ENCODE peak calls at places on chromosomes 6 and 20, in ten cellular contexts. N is ovary, V is BJ, I is mammary epithelial cell, P is heart right ventricle, U is neural progenitor cell, E is GM06990, Q is fibroblast of pulmonary artery, S is nephron progenitor cell, X is astrocyte of the spinal cord. R is an unnamed sample.

GRCh38 chr6:123804771-123805540 is 1.3 kb downstream of the NKAIN2 start:
- DNase-seq in N (no peak), V (no peak), I (no peak), P (no peak), U (no peak), E (no peak), Q (no peak), S (no peak), X (no peak), R (no peak)

GRCh38 chr20:42779216-42779615 is 410.5 kb downstream of the PTPRT start:
- DNase-seq in N (no peak), V (no peak), I (no peak), P (no peak), U (no peak), E (no peak), Q (no peak), S (no peak), X (no peak), R (no peak)

GRCh38 chr20:24916412-24916811 is 32.7 kb upstream of the CST7 start:
- DNase-seq in N (no peak), V (no peak), I (no peak), P (no peak), U (no peak), E (no peak), Q (no peak), S (no peak), X (no peak), R (no peak)

GRCh38 chr6:18307006-18307405 is 42.7 kb upstream of the DEK start:
- DNase-seq in N (no peak), V (peak), I (peak), P (no peak), U (no peak), E (no peak), Q (peak), S (no peak), X (peak), R (no peak)

GRCh38 chr20:34693414-34693813 is 10.7 kb upstream of the TP53INP2 start:
- DNase-seq in N (no peak), V (no peak), I (no peak), P (no peak), U (no peak), E (no peak), Q (no peak), S (no peak), X (no peak), R (no peak)

GRCh38 chr6:147141690-147142308 is 62.4 kb upstream of the STXBP5 start:
- DNase-seq in N (no peak), V (no peak), I (peak), P (no peak), U (no peak), E (no peak), Q (peak), S (no peak), X (peak), R (no peak)

GRCh38 chr6:154874684-154875594 is 120.2 kb upstream of the TIAM2 start:
- DNase-seq in N (no peak), V (no peak), I (no peak), P (no peak), U (no peak), E (no peak), Q (no peak), S (no peak), X (no peak), R (no peak)

GRCh38 chr20:17680128-17680835 is 1.8 kb downstream of the RRBP1 start:
- DNase-seq in N (peak), V (no peak), I (peak), P (peak), U (peak), E (peak), Q (peak), S (peak), X (no peak), R (no peak)

GRCh38 chr6:54775586-54775985 is 71.0 kb upstream of the FAM83B start:
- DNase-seq in N (no peak), V (no peak), I (no peak), P (no peak), U (no peak), E (no peak), Q (peak), S (no peak), X (no peak), R (no peak)

GRCh38 chr6:36329798-36330291 is 6.8 kb downstream of the BNIP5 start:
- DNase-seq in N (no peak), V (no peak), I (no peak), P (no peak), U (peak), E (no peak), Q (no peak), S (peak), X (no peak), R (no peak)

GRCh38 chr20:37209661-37210314 is 30.4 kb upstream of the MROH8 start:
- DNase-seq in N (no peak), V (no peak), I (peak), P (no peak), U (no peak), E (no peak), Q (no peak), S (no peak), X (no peak), R (no peak)

GRCh38 chr6:112223070-112223861 is 31.1 kb downstream of the LAMA4 start:
- DNase-seq in N (no peak), V (peak), I (no peak), P (no peak), U (no peak), E (no peak), Q (peak), S (no peak), X (peak), R (peak)

GRCh38 chr20:60906555-60906954 is 345.5 kb upstream of the CDH4 start:
- DNase-seq in N (no peak), V (no peak), I (no peak), P (no peak), U (no peak), E (no peak), Q (no peak), S (no peak), X (no peak), R (no peak)

GRCh38 chr6:100461273-100461919 is 3.3 kb downstream of the SIM1 start:
- DNase-seq in N (no peak), V (no peak), I (no peak), P (no peak), U (peak), E (no peak), Q (no peak), S (peak), X (peak), R (no peak)

GRCh38 chr20:17169575-17170136 is 57.2 kb upstream of the PCSK2 start:
- DNase-seq in N (peak), V (no peak), I (no peak), P (no peak), U (no peak), E (no peak), Q (no peak), S (no peak), X (no peak), R (no peak)

GRCh38 chr6:93721386-93722048 is 302.2 kb upstream of the EPHA7 start:
- DNase-seq in N (no peak), V (no peak), I (no peak), P (no peak), U (peak), E (no peak), Q (peak), S (peak), X (peak), R (no peak)

GRCh38 chr20:61521680-61522420 is 269.8 kb downstream of the CDH4 start:
- DNase-seq in N (no peak), V (no peak), I (no peak), P (no peak), U (no peak), E (no peak), Q (no peak), S (no peak), X (peak), R (no peak)

GRCh38 chr6:56693988-56694387 is 51.3 kb upstream of the DST start:
- DNase-seq in N (no peak), V (no peak), I (no peak), P (no peak), U (no peak), E (no peak), Q (no peak), S (no peak), X (no peak), R (no peak)
- TF ChIP-seq CTCF in N (no peak), V (no peak), I (no peak), P (no peak), U (no peak), E (no peak), Q (no peak), S (no peak), X (no peak), R (no peak)

GRCh38 chr20:1669304-1669703 is 11.7 kb upstream of the SIRPG start:
- DNase-seq in N (no peak), V (no peak), I (no peak), P (peak), U (no peak), E (no peak), Q (no peak), S (no peak), X (peak), R (no peak)
- TF ChIP-seq CTCF in N (no peak), V (no peak), I (no peak), P (no peak), U (no peak), E (no peak), Q (no peak), S (no peak), X (no peak), R (no peak)

DNA sequence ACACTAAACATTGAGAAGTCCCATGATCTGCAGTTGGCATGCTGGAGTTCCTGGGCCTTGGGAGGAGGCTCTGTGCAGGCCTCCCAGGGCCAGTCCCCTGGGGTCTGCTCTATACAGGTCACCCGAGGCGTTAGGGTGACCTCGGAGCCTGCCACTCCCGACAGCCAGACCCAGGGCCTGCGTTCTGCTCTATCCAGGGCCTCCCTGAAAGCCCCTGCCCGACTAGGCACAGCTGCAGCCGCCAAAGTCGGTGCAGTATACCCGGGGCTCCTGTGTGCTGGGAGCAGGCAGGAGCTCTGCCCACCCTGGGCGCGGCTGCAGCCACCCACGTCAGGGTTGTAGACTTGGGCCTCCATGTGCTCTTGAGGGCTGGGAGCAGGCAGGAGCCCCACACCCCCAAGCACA is 6.3 kb upstream of the OR14J1 start:
- DNase-seq in N (no peak), V (no peak), I (no peak), P (no peak), U (no peak), E (no peak), Q (no peak), S (no peak), X (no peak), R (no peak)
- TF ChIP-seq CTCF in N (no peak), V (no peak), I (no peak), P (no peak), U (no peak), E (no peak), Q (no peak), S (no peak), X (no peak), R (no peak)

GRCh38 chr6:117169781-117170281 is 95.5 kb upstream of the VGLL2 start:
- DNase-seq in N (no peak), V (no peak), I (peak), P (no peak), U (no peak), E (no peak), Q (no peak), S (no peak), X (no peak), R (no peak)

GRCh38 chr6:117165921-117166499 is 99.3 kb upstream of the VGLL2 start:
- DNase-seq in N (no peak), V (no peak), I (peak), P (no peak), U (no peak), E (no peak), Q (no peak), S (no peak), X (no peak), R (no peak)

GRCh38 chr6:117169060-117169635 is 96.2 kb upstream of the VGLL2 start:
- DNase-seq in N (no peak), V (no peak), I (no peak), P (no peak), U (no peak), E (no peak), Q (no peak), S (no peak), X (no peak), R (no peak)

GRCh38 chr6:117168296-117169059 is 96.9 kb upstream of the VGLL2 start:
- DNase-seq in N (no peak), V (no peak), I (no peak), P (no peak), U (no peak), E (no peak), Q (no peak), S (no peak), X (no peak), R (no peak)

GRCh38 chr6:117167520-117168271 is 97.7 kb upstream of the VGLL2 start:
- DNase-seq in N (no peak), V (peak), I (peak), P (no peak), U (peak), E (no peak), Q (no peak), S (no peak), X (peak), R (no peak)
- TF ChIP-seq CTCF in N (no peak), V (no peak), I (peak), P (no peak), U (peak), E (no peak), Q (no peak), S (no peak), X (no peak), R (no peak)

GRCh38 chr6:31345026-31345730 is 11.8 kb downstream of the HLA-B start:
- DNase-seq in N (no peak), V (no peak), I (no peak), P (no peak), U (peak), E (no peak), Q (peak), S (no peak), X (no peak), R (no peak)
- TF ChIP-seq CTCF in N (no peak), V (no peak), I (no peak), P (no peak), U (peak), E (peak), Q (peak), S (no peak), X (no peak), R (no peak)

DNA sequence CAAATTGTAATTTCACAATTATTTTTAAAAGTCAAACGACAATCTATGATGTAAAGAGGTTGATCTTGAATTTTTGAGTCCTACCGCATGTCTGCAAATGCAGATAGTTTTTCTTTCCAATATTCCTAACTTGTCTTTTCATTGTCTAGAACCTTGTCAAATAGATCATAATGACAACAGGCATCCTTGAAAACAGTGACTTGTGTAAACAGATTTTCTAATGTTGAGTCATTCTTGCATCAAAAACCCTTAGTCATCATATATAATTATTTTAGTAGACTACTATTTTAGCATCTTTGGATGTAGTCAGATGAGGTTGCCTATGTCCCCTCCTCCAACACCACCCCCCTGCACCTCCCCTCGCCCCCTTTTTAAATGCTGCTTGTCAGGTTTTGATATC is 43.8 kb downstream of the BMP6 start:
- DNase-seq in N (no peak), V (no peak), I (peak), P (no peak), U (no peak), E (no peak), Q (peak), S (no peak), X (peak), R (no peak)
- TF ChIP-seq CTCF in N (no peak), V (no peak), I (no peak), P (no peak), U (no peak), E (no peak), Q (no peak), S (no peak), X (no peak), R (no peak)

DNA sequence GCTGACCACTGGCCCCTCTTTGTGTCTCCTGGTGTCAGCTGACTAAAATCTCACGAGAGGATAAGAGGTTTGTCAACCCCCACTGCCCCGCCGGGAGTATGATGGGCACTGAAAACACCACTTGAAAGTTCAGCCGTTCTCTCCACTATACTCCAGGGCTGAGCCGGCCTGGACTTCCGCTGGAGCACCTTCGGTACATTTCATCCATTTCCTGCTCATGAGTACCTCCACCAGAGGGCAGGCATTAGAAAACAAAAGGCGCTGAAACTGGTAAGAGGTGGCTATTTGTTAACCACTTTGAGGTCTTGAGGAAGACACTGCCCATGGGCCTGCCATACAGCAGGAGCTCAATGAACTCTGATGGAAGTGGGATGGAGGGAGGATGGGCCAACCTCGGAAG is 17.9 kb upstream of the ANKRD60 start:
- DNase-seq in N (no peak), V (no peak), I (no peak), P (no peak), U (peak), E (no peak), Q (peak), S (no peak), X (peak), R (no peak)
- TF ChIP-seq CTCF in N (no peak), V (peak), I (peak), P (peak), U (peak), E (peak), Q (peak), S (no peak), X (peak), R (peak)

GRCh38 chr6:87341899-87342298 is 2.7 kb upstream of the C6orf163 start:
- DNase-seq in N (no peak), V (no peak), I (no peak), P (no peak), U (no peak), E (peak), Q (no peak), S (no peak), X (no peak), R (no peak)
- TF ChIP-seq CTCF in N (no peak), V (no peak), I (no peak), P (no peak), U (no peak), E (no peak), Q (no peak), S (no peak), X (no peak), R (no peak)

DNA sequence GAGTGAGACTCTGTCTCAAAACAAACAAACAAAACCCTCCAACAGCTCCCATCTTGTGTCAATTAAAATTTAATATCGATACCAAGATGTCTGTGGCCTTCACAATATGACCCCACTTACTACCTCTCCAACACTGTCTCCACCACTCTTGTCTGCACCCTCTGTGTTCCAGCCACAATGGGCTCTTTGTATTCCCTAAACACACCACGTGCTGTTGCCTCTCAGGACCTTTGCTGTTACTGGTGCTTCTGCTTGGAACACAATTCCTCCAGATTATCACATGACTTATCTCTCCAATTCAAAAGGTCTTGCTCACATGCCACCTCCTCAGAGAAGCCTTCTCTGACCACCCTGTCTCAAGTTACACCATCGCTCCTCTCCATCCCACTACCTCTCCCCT is 6.0 kb upstream of the HCK start:
- DNase-seq in N (no peak), V (no peak), I (no peak), P (no peak), U (no peak), E (no peak), Q (no peak), S (no peak), X (no peak), R (no peak)
- TF ChIP-seq CTCF in N (no peak), V (no peak), I (no peak), P (no peak), U (no peak), E (no peak), Q (no peak), S (no peak), X (no peak), R (no peak)

R was measured in AG09319.